ENCODE peak calls at places on chromosome 1, in four cellular contexts. W, V, K and U are unnamed samples.

GRCh38 chr1:175434268-175434860 is 241.8 kb upstream of the KIAA0040 start:
- DNase-seq in V (no peak), W (peak; percentile 80), K (peak; percentile 62), U (no peak)

GRCh38 chr1:215669806-215670485 is 102.8 kb downstream of the KCTD3 start:
- DNase-seq in W (no peak), V (no peak), K (no peak), U (no peak)

GRCh38 chr1:194535369-194535768 is 1349.0 kb upstream of the B3GALT2 start:
- DNase-seq in K (peak; percentile 40), W (peak; percentile 25), V (no peak), U (peak; percentile 8)

GRCh38 chr1:22143065-22143514 is at the start of gene WNT4:
- DNase-seq in V (no peak), W (peak; percentile 95), K (peak; percentile 57), U (peak; percentile 92)

GRCh38 chr1:198304431-198304830 is 147.6 kb downstream of the NEK7 start:
- DNase-seq in K (no peak), W (no peak), V (no peak), U (no peak)

GRCh38 chr1:182709855-182710254 is 25.5 kb upstream of the RGS8 start:
- DNase-seq in V (no peak), W (no peak), K (no peak), U (no peak)

GRCh38 chr1:165207774-165208359 is 148.6 kb downstream of the LMX1A start:
- DNase-seq in K (no peak), V (no peak), W (peak; percentile 60), U (no peak)

GRCh38 chr1:17244826-17245740 is 3.8 kb upstream of the PADI3 start:
- DNase-seq in W (no peak), V (no peak), K (no peak), U (peak; percentile 60)

GRCh38 chr1:206609229-206609991 is 2.9 kb downstream of the EIF2D start:
- DNase-seq in K (no peak), W (no peak), V (no peak), U (no peak)

GRCh38 chr1:229303855-229304254 is 32.9 kb downstream of the RAB4A start:
- DNase-seq in V (no peak), W (no peak), K (no peak), U (no peak)

GRCh38 chr1:3772027-3772714 is 378 bp upstream of the SMIM1 start:
- DNase-seq in W (peak; percentile 98), K (peak; percentile 98), V (peak; percentile 83), U (peak; percentile 100)

GRCh38 chr1:235022341-235023196 is 106.1 kb downstream of the TOMM20 start:
- DNase-seq in W (no peak), V (no peak), K (no peak), U (no peak)

GRCh38 chr1:70034403-70034802 is 171.0 kb downstream of the LRRC40 start:
- DNase-seq in K (peak; percentile 54), W (peak; percentile 18), V (peak; percentile 13), U (peak; percentile 8)

DNA sequence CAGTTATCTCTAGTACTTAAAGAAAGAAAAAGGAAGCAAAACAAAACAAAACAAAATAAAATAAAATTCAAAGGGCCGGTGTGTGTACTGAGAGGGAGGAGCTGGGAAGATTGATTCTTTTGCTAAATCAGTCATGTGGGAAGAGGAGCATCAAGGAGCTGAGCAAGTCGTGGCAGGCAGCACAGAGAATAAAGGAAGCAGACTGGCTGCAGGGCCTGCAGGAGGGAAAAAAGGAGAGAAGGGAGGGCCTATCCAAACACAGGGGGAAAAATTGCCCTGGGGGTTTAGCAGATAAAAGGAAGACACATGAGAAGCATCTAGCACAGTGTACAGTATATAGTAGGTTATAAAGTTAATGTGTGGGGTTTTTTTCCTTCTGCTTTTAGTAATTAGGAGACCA is 27.6 kb downstream of the AGO4 start:
- DNase-seq in W (no peak), K (no peak), V (no peak), U (no peak)
- TF ChIP-seq FOXJ3 in W (no peak), K (no peak), V (no peak), U (no peak)

DNA sequence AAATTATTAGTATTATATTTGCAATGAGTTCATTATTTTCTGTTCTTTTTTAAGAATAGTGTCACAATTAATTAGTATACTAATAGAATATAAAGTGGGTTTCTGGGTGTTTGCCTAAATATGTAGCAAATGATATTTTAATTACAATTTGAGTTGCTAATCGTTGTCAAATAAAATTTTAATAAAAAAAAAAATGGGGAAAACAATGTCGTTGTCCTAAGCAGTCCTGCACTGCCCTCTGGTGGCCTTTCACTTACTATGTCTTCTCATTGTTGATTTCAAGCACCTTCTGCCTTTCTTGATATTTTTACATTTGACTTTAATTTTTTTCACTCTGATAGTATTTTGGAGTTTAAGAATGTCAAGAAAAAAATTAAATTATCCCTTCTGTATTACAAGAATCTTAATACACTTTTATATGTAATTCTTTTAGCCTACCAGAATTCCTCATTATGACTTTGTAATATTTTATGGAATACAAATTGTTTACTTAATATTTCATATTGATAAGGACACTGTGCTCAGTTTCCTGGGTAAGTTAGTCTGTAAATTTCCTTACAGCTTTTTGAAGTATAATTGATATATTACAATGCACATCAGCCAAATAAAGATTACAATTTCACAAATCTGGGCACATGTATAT is 104.5 kb upstream of the FMN2 start:
- DNase-seq in V (peak; percentile 28), K (peak; percentile 36), W (peak; percentile 45), U (no peak)
- TF ChIP-seq FOXJ3 in V (no peak), K (no peak), W (no peak), U (no peak)

GRCh38 chr1:115462677-115463076 is 124.6 kb upstream of the NGF start:
- DNase-seq in V (no peak), W (no peak), K (no peak), U (no peak)

GRCh38 chr1:115466433-115466832 is 128.4 kb upstream of the NGF start:
- DNase-seq in W (no peak), V (no peak), K (peak; percentile 24), U (no peak)

GRCh38 chr1:115461526-115461925 is 123.5 kb upstream of the NGF start:
- DNase-seq in V (no peak), K (no peak), W (peak; percentile 29), U (no peak)

GRCh38 chr1:115465802-115466363 is 127.8 kb upstream of the NGF start:
- DNase-seq in V (no peak), W (no peak), K (no peak), U (peak; percentile 28)

DNA sequence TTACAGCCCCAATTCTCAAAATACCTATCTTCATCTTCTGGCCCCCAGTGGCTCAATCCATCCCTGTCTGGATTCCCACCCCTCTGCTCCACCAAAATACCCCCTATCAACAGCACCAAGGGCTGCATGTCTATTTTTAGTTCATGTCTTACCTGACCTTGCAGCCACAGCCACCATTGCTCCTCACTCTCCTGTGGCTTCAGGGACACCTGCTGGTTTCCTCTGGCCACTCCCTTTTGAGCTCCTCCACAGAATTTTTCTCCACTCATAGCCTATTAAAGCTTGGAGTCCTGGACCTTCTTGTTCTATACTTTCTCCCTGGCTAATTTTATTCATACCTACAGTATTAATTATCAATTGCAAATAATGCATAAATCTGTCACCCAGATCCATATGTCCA is 125.3 kb upstream of the NGF start:
- DNase-seq in K (no peak), W (no peak), V (no peak), U (no peak)
- TF ChIP-seq FOXJ3 in K (no peak), W (no peak), V (no peak), U (no peak)

GRCh38 chr1:110309768-110310167 is 29.4 kb upstream of the RBM15 start:
- DNase-seq in K (no peak), W (no peak), V (no peak), U (no peak)
- TF ChIP-seq FOXJ3 in K (no peak), W (no peak), V (no peak), U (no peak)

GRCh38 chr1:178796013-178796412 is 71.0 kb downstream of the RALGPS2 start:
- DNase-seq in K (no peak), V (no peak), W (no peak), U (no peak)
- TF ChIP-seq FOXJ3 in K (no peak), V (no peak), W (no peak), U (no peak)

DNA sequence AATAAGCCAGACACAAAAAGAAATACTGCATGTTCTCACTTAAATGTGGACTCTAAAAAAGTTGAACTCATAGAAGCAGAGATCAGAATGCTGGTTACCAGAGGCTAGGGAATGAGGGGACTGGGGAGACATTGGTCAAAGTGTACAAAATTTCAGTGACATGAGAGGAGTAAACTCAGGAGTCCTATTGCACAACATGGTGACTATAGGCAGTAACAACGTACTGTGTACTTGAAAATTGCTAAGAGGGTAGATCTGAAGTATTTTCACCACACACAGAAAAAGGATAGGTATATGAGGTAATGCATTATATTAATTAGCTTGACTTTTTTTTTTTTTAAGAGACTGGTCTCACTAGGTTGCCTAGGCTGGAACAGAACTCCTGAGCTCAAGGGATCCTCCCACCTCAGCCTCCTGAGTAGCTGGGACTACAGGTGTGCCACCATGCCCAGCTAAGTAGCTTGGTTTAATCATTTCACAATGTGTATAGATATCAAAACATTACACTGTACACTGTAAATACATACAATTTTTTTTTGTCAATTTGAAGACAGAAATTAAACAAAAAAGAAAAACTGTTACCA is 7.4 kb downstream of the ZNF496 start:
- DNase-seq in V (peak; percentile 33), W (no peak), K (no peak), U (no peak)
- TF ChIP-seq FOXJ3 in V (no peak), W (no peak), K (no peak), U (no peak)

DNA sequence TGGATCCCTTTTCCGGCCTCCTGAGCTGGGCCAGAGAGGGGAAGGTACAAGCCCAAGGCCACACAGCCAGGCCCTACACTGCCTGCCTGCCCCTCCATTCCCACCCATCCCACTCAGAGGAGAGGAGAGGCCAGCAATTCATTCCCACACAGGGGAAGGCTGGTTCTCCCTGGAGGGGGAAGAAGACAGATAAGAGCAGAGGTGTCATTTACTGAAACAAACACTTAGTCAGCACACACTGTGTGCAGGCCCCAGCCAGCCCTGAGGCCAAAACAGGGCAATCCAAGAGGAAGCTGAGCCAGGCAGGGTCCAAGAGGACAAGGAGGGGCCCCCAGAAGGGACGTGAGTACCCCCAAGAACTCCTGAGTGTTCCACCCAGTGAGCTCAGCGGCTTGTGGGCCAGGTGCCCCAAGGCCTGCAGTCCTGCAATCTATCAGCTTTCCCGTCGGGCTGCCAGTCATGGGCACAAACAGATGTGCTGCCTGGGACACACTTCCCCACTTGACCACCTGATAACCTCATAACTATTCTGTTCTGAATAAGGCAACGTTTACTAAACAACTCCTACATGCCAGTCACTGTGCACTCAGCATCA is 15.8 kb downstream of the ADGRB2 start:
- DNase-seq in V (no peak), W (no peak), K (no peak), U (peak; percentile 71)
- TF ChIP-seq FOXJ3 in V (no peak), W (no peak), K (no peak), U (no peak)

GRCh38 chr1:119982006-119982405 is 85.7 kb upstream of the ADAM30 start:
- DNase-seq in V (no peak), K (no peak), W (no peak), U (no peak)
- TF ChIP-seq FOXJ3 in V (no peak), K (no peak), W (no peak), U (no peak)